ENCODE peak calls at places on chromosomes 5 and 9, in nine cellular contexts. Y is stimulated activated CD4-positive, alpha-beta T cell treated with anti-CD3 and anti-CD28 coated beads, Interleukin-4, amount 100 ng/mL, for 4 hours; D is posterior cingulate gyrus; W is GM12891; N is dorsolateral prefrontal cortex; M is Calu3; K is GM03348; U is HFFc6; X is AG10803. R is an unnamed sample.
A peak's percentile ranks its signal among the peaks of the same experiment; 100 is the strongest.

GRCh38 chr9:123615381-123615780 is 259.4 kb downstream of the CRB2 start:
- DNase-seq in Y (no peak), D (no peak), W (no peak), N (no peak), M (no peak), K (no peak), U (no peak), X (no peak), R (no peak)

GRCh38 chr9:71131145-71131544 is 9.7 kb upstream of the TRPM3 start:
- DNase-seq in Y (no peak), D (no peak), W (no peak), N (no peak), M (no peak), K (no peak), U (no peak), X (no peak), R (no peak)

GRCh38 chr5:178290376-178290775 is 57.8 kb upstream of the PHYKPL start:
- DNase-seq in Y (no peak), D (peak; percentile 25), W (no peak), N (no peak), M (no peak), K (no peak), U (no peak), X (no peak), R (no peak)

GRCh38 chr5:29337030-29337429 is 1856.5 kb upstream of the CDH6 start:
- DNase-seq in Y (no peak), D (no peak), W (no peak), N (no peak), M (no peak), K (no peak), U (no peak), X (no peak), R (no peak)

GRCh38 chr5:173707392-173707791 is 90.9 kb upstream of the BOD1 start:
- DNase-seq in Y (no peak), D (no peak), W (no peak), N (peak; percentile 61), M (no peak), K (peak; percentile 92), U (peak; percentile 86), X (peak; percentile 91), R (peak; percentile 78)

GRCh38 chr5:91143840-91144239 is 239.3 kb downstream of the ARRDC3 start:
- DNase-seq in Y (no peak), D (no peak), W (no peak), N (no peak), M (no peak), K (no peak), U (no peak), X (no peak), R (no peak)

GRCh38 chr9:136864996-136865767 is 926 bp downstream of the EDF1 start:
- DNase-seq in Y (no peak), D (no peak), W (no peak), N (peak; percentile 38), M (no peak), K (no peak), U (no peak), X (no peak), R (no peak)

GRCh38 chr5:91170266-91170665 is 212.9 kb downstream of the ARRDC3 start:
- DNase-seq in Y (no peak), D (no peak), W (no peak), N (no peak), M (no peak), K (peak; percentile 50), U (peak; percentile 47), X (peak; percentile 84), R (no peak)

GRCh38 chr9:71858812-71859211 is 52.2 kb downstream of the ABHD17B start:
- DNase-seq in Y (no peak), D (no peak), W (no peak), N (no peak), M (no peak), K (no peak), U (peak; percentile 19), X (no peak), R (no peak)